ENCODE peak calls at places on chromosome 21, in nine cellular contexts. E is fibroblast of pulmonary artery, O is mucosa of descending colon, T is tibial artery, M is lower lobe of right lung, Q is GM23338, K is fibroblast of lung, L is lower leg skin, Z is Panc1. X is an unnamed sample.

GRCh38 chr21:28025111-28025510 is 967.6 kb downstream of the LTN1 start:
- DNase-seq in E (no peak), O (no peak), T (no peak), M (no peak), Q (no peak), K (no peak), L (no peak), Z (no peak), X (no peak)

GRCh38 chr21:45994086-45994661 is 12.6 kb downstream of the COL6A1 start:
- DNase-seq in E (no peak), O (no peak), T (peak), M (peak), Q (no peak), K (no peak), L (peak), Z (no peak), X (peak)

GRCh38 chr21:43317254-43317748 is 109.6 kb downstream of the SIK1 start:
- DNase-seq in E (no peak), O (no peak), T (no peak), M (no peak), Q (no peak), K (no peak), L (no peak), Z (no peak), X (no peak)

GRCh38 chr21:38985423-38986378 is 180.0 kb downstream of the ETS2 start:
- DNase-seq in E (peak), O (peak), T (peak), M (peak), Q (no peak), K (peak), L (peak), Z (no peak), X (peak)

GRCh38 chr21:18275740-18276139 is 31.1 kb downstream of the CHODL start:
- DNase-seq in E (no peak), O (no peak), T (no peak), M (no peak), Q (no peak), K (no peak), L (no peak), Z (no peak), X (no peak)

GRCh38 chr21:34995979-34996303 is 53.2 kb downstream of the RUNX1 start:
- DNase-seq in E (no peak), O (no peak), T (no peak), M (no peak), Q (no peak), K (no peak), L (no peak), Z (no peak), X (no peak)

GRCh38 chr21:21722736-21723135 is 724.5 kb downstream of the NCAM2 start:
- DNase-seq in E (no peak), O (no peak), T (no peak), M (no peak), Q (no peak), K (no peak), L (no peak), Z (no peak), X (no peak)

GRCh38 chr21:29360799-29361765 is 62.4 kb downstream of the BACH1 start:
- DNase-seq in E (no peak), O (no peak), T (no peak), M (no peak), Q (peak), K (no peak), L (no peak), Z (no peak), X (peak)

GRCh38 chr21:10639123-10639522 is 117.7 kb downstream of the TPTE start:
- DNase-seq in E (no peak), O (no peak), T (no peak), M (no peak), Q (no peak), K (no peak), L (peak), Z (no peak), X (no peak)

GRCh38 chr21:16205527-16205926 is 475.7 kb downstream of the USP25 start:
- DNase-seq in E (no peak), O (no peak), T (no peak), M (no peak), Q (no peak), K (no peak), L (no peak), Z (no peak), X (no peak)

GRCh38 chr21:17554619-17555472 is 42.0 kb downstream of the CXADR start:
- DNase-seq in E (peak), O (peak), T (no peak), M (no peak), Q (peak), K (peak), L (no peak), Z (no peak), X (no peak)

GRCh38 chr21:36849461-36849860 is 117.0 kb downstream of the HLCS start:
- DNase-seq in E (no peak), O (no peak), T (no peak), M (no peak), Q (no peak), K (no peak), L (no peak), Z (no peak), X (no peak)

GRCh38 chr21:26405071-26405470 is 168.0 kb downstream of the CYYR1 start:
- DNase-seq in E (peak), O (no peak), T (no peak), M (no peak), Q (peak), K (peak), L (no peak), Z (no peak), X (no peak)

GRCh38 chr21:31420354-31420753 is 76.3 kb upstream of the TIAM1 start:
- DNase-seq in E (no peak), O (no peak), T (no peak), M (no peak), Q (no peak), K (no peak), L (no peak), Z (no peak), X (no peak)

GRCh38 chr21:16322423-16322822 is 592.6 kb downstream of the USP25 start:
- DNase-seq in E (no peak), O (no peak), T (no peak), M (no peak), Q (no peak), K (no peak), L (no peak), Z (no peak), X (no peak)

GRCh38 chr21:33734326-33734725 is 92.0 kb downstream of the ITSN1 start:
- DNase-seq in E (no peak), O (no peak), T (no peak), M (no peak), Q (no peak), K (peak), L (no peak), Z (no peak), X (no peak)

GRCh38 chr21:31888936-31889371 is 16.1 kb downstream of the HUNK start:
- DNase-seq in E (no peak), O (no peak), T (no peak), M (no peak), Q (peak), K (no peak), L (peak), Z (no peak), X (peak)

GRCh38 chr21:45972353-45972715 is 9.2 kb upstream of the COL6A1 start:
- DNase-seq in E (no peak), O (no peak), T (peak), M (peak), Q (peak), K (peak), L (peak), Z (no peak), X (no peak)

GRCh38 chr21:46191686-46192575 is 7.7 kb upstream of the SPATC1L start:
- DNase-seq in E (no peak), O (no peak), T (no peak), M (no peak), Q (no peak), K (no peak), L (peak), Z (no peak), X (no peak)

GRCh38 chr21:34883501-34884271 is 165.4 kb downstream of the RUNX1 start:
- DNase-seq in E (no peak), O (no peak), T (no peak), M (no peak), Q (no peak), K (peak), L (no peak), Z (no peak), X (no peak)

GRCh38 chr21:14773777-14774345 is 227.7 kb upstream of the SAMSN1 start:
- DNase-seq in E (peak), O (peak), T (peak), M (peak), Q (peak), K (no peak), L (no peak), Z (peak), X (peak)

GRCh38 chr21:37220433-37220980 is 46.6 kb downstream of the VPS26C start:
- DNase-seq in E (peak), O (peak), T (no peak), M (no peak), Q (peak), K (peak), L (peak), Z (peak), X (no peak)

GRCh38 chr21:15732290-15732995 is 2.7 kb downstream of the USP25 start:
- DNase-seq in E (peak), O (peak), T (no peak), M (no peak), Q (no peak), K (peak), L (no peak), Z (no peak), X (no peak)

GRCh38 chr21:36188081-36188681 is 31.6 kb downstream of the DOP1B start:
- DNase-seq in E (no peak), O (peak), T (no peak), M (peak), Q (no peak), K (no peak), L (no peak), Z (no peak), X (peak)

GRCh38 chr21:34187935-34188334 is 114.6 kb downstream of the MRPS6 start:
- DNase-seq in E (no peak), O (no peak), T (peak), M (no peak), Q (no peak), K (no peak), L (no peak), Z (no peak), X (no peak)

GRCh38 chr21:35818597-35818996 is 241.7 kb downstream of the SETD4 start:
- DNase-seq in E (no peak), O (no peak), T (no peak), M (no peak), Q (no peak), K (no peak), L (no peak), Z (no peak), X (no peak)

GRCh38 chr21:27646691-27647090 is 679.8 kb upstream of the ADAMTS5 start:
- DNase-seq in E (no peak), O (no peak), T (no peak), M (no peak), Q (no peak), K (no peak), L (no peak), Z (no peak), X (no peak)

GRCh38 chr21:21200103-21200938 is 202.1 kb downstream of the NCAM2 start:
- DNase-seq in E (peak), O (peak), T (peak), M (no peak), Q (no peak), K (peak), L (peak), Z (peak), X (no peak)

GRCh38 chr21:17730782-17731181 is 88.4 kb downstream of the C21orf91 start:
- DNase-seq in E (peak), O (no peak), T (no peak), M (no peak), Q (no peak), K (no peak), L (no peak), Z (no peak), X (no peak)

GRCh38 chr21:33666153-33666552 is 23.9 kb downstream of the ITSN1 start:
- DNase-seq in E (peak), O (no peak), T (no peak), M (no peak), Q (no peak), K (peak), L (no peak), Z (no peak), X (no peak)

GRCh38 chr21:46121286-46122221 is 23.6 kb downstream of the COL6A2 start:
- DNase-seq in E (no peak), O (no peak), T (peak), M (peak), Q (no peak), K (no peak), L (peak), Z (no peak), X (no peak)

GRCh38 chr21:37231247-37231645 is 35.9 kb downstream of the VPS26C start:
- DNase-seq in E (no peak), O (no peak), T (no peak), M (no peak), Q (no peak), K (no peak), L (peak), Z (no peak), X (no peak)

GRCh38 chr21:44514218-44514520 is 25.8 kb downstream of the KRTAP10-1 start:
- DNase-seq in E (no peak), O (no peak), T (no peak), M (peak), Q (no peak), K (no peak), L (no peak), Z (no peak), X (peak)
- H3K4me3 ChIP-seq in E (no peak), O (no peak), T (no peak), M (no peak), Q (no peak), K (no peak), L (no peak), Z (no peak), X (no peak)

DNA sequence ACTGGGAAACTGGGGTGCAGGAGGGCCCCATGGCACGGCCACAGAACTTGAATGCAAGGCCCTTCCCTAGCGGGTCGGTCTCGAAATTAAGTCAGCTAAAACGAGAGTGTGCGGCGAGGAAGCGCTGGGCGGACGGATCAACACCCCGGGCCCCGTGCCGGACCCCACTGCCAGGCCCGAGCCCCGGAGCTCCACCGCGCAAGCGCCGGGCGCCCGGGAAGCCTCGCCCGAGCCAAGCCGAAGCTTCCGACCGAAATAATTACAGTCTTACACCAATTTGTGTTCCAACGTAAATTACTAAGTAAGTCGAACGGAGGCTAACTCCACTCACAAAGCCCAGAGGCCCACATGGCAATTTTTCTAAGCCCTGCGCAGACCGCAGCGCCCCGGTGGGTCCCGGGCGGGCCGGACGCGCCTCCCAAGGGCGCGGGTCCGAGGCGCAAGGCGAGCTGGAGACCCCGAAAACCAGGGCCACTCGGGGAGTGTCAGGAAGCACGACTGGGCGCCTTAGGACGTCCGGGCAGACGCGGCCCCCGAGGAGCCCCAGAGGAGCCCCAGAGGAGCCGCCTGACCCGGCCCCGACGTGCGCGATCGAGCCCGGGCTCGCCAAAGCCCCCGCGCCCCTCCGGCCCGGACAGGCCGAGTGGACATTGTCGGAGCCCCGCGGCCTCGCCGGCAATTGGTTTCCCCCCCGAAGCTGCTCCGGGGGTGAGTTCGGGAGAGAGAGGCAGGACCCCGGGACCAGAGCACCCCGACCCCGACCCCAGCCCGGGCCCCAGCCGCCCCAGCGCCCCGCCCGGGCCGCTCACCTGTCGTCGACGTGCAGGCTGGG is 585 bp downstream of the RIPK4 start:
- DNase-seq in E (no peak), O (peak), T (no peak), M (no peak), Q (no peak), K (no peak), L (no peak), Z (no peak), X (peak)
- H3K4me3 ChIP-seq in E (peak), O (peak), T (peak), M (peak), Q (peak), K (no peak), L (peak), Z (peak), X (peak)

GRCh38 chr21:41767606-41768370 is 936 bp upstream of the RIPK4 start:
- DNase-seq in E (no peak), O (peak), T (no peak), M (no peak), Q (peak), K (no peak), L (no peak), Z (no peak), X (peak)

GRCh38 chr21:41768371-41769042 is 1.7 kb upstream of the RIPK4 start:
- DNase-seq in E (peak), O (peak), T (no peak), M (peak), Q (peak), K (peak), L (peak), Z (no peak), X (peak)

GRCh38 chr21:41769106-41769505 is 2.3 kb upstream of the RIPK4 start:
- DNase-seq in E (no peak), O (no peak), T (no peak), M (no peak), Q (no peak), K (no peak), L (peak), Z (no peak), X (no peak)

GRCh38 chr21:41765393-41765950 is 1.4 kb downstream of the RIPK4 start:
- DNase-seq in E (no peak), O (no peak), T (no peak), M (no peak), Q (no peak), K (no peak), L (no peak), Z (no peak), X (no peak)

DNA sequence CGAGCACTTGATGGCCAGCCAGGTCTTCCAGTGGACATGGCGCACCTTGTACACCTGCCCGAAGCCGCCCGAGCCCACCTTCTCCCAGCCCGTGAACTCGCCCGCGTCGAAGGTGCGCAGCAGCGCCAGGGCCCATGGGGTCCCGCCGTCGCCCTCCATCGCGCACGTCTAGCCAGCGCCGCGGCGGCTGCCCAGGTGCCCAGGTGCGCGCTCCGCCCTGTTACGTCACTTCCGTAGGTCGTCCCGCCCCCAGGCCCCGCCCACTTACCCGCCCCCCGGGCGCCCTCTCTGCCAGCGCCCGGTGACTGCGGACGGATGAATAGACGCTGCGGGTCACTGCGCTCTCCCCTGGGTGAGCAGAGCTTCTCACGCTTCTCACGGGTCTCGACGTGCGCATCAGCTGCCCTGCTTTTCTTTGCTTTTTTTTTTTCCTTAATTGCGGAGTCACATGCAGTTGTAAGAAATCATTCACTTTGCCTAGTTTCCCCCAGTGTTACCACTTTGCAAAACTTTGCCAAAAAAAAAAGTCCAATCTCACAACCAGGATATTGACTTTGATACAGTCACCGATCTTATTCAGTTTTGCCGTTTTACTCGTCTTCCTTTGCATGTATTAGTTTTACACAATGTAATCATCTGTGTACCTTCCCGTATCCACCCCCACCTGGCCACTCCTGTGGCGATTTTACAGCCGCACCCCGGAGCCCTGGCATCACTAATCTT is at the start of gene RIPK4:
- DNase-seq in E (peak), O (peak), T (no peak), M (peak), Q (peak), K (no peak), L (peak), Z (no peak), X (peak)
- H3K4me3 ChIP-seq in E (peak), O (peak), T (peak), M (peak), Q (peak), K (peak), L (peak), Z (peak), X (peak)

GRCh38 chr21:42062543-42063022 is 8.5 kb upstream of the UMODL1 start:
- DNase-seq in E (no peak), O (peak), T (peak), M (peak), Q (no peak), K (no peak), L (peak), Z (no peak), X (no peak)

GRCh38 chr21:42063578-42064521 is 7.3 kb upstream of the UMODL1 start:
- DNase-seq in E (no peak), O (peak), T (no peak), M (peak), Q (peak), K (no peak), L (no peak), Z (no peak), X (no peak)

GRCh38 chr21:42061195-42061865 is 9.8 kb upstream of the UMODL1 start:
- DNase-seq in E (no peak), O (peak), T (peak), M (peak), Q (no peak), K (no peak), L (no peak), Z (no peak), X (no peak)

GRCh38 chr21:42061866-42062542 is 9.1 kb upstream of the UMODL1 start:
- DNase-seq in E (no peak), O (no peak), T (no peak), M (no peak), Q (peak), K (no peak), L (no peak), Z (no peak), X (no peak)

DNA sequence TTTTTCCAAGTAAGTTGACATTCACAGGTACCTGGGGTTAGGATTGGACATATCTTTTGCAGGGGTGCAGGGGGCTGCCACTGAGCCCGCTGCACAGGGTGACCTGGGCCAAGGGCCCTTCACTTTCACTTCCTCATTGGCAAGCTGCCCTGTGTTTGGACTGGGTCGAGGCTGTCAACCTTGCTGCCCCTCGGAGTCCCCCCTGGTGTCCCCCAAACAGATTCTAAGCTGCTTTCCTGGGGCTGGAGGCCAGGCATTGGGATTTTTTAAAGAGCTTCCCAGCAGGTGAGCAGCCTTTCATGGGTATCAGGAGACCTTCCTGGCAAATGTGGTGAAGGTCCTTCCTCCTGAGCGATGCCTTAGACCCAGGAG is 7.9 kb upstream of the UMODL1 start:
- DNase-seq in E (no peak), O (peak), T (no peak), M (peak), Q (no peak), K (no peak), L (no peak), Z (no peak), X (no peak)
- H3K4me3 ChIP-seq in E (no peak), O (no peak), T (no peak), M (peak), Q (no peak), K (no peak), L (no peak), Z (no peak), X (no peak)

X was measured in pancreas.